ENCODE peak calls at places on chromosome 2, in nine cellular contexts. S, O, A, Q, T, I, Z, F and N are unnamed samples.

GRCh38 chr2:168719446-168719845 is 83.0 kb upstream of the NOSTRIN start:
- DNase-seq in F (no peak), O (no peak), T (no peak), Z (no peak), I (no peak), S (no peak), A (no peak), Q (no peak), N (no peak)

GRCh38 chr2:176768185-176768584 is 444.4 kb upstream of the HNRNPA3 start:
- DNase-seq in F (no peak), O (no peak), T (no peak), I (no peak), S (no peak), A (no peak), Z (no peak), Q (no peak), N (no peak)

GRCh38 chr2:240510513-240511210 is 47.1 kb downstream of the ANKMY1 start:
- DNase-seq in Q (no peak), Z (peak), A (no peak), T (no peak), O (no peak), F (no peak), I (no peak), S (no peak), N (no peak)

GRCh38 chr2:235900631-235901030 is 267.6 kb downstream of the GBX2 start:
- DNase-seq in Q (peak), Z (peak), S (no peak), T (no peak), I (no peak), F (no peak), O (no peak), A (no peak), N (no peak)

GRCh38 chr2:191155608-191156071 is 4.8 kb upstream of the STAT4 start:
- DNase-seq in I (peak), T (no peak), F (peak), S (no peak), Q (peak), O (peak), A (no peak), Z (peak), N (peak)

GRCh38 chr2:72681016-72681995 is 144.5 kb downstream of the EXOC6B start:
- DNase-seq in T (no peak), O (no peak), S (no peak), A (no peak), Q (peak), Z (no peak), I (no peak), F (no peak), N (peak)

GRCh38 chr2:50763776-50764175 is 268.2 kb downstream of the NRXN1 start:
- DNase-seq in Q (no peak), S (no peak), T (no peak), A (no peak), O (no peak), F (no peak), Z (no peak), I (no peak), N (no peak)

GRCh38 chr2:16049406-16049805 is 109.1 kb downstream of the MYCN start:
- DNase-seq in F (no peak), Q (no peak), O (no peak), Z (no peak), I (no peak), S (no peak), A (no peak), T (no peak), N (no peak)

GRCh38 chr2:53867773-53868172 is 8.0 kb upstream of the GPR75 start:
- DNase-seq in Z (no peak), O (no peak), T (no peak), A (no peak), Q (no peak), I (no peak), F (no peak), S (no peak), N (no peak)

GRCh38 chr2:28568533-28568932 is 72.7 kb downstream of the PLB1 start:
- DNase-seq in Q (no peak), A (no peak), O (no peak), T (no peak), S (no peak), Z (no peak), I (no peak), F (no peak), N (no peak)

GRCh38 chr2:224009605-224010330 is 29.3 kb downstream of the SERPINE2 start:
- DNase-seq in S (no peak), O (peak), Z (no peak), Q (peak), F (no peak), A (no peak), I (no peak), T (no peak), N (no peak)

GRCh38 chr2:26067186-26067974 is 33.5 kb downstream of the RAB10 start:
- DNase-seq in I (no peak), A (no peak), Q (no peak), O (no peak), F (no peak), S (no peak), T (no peak), Z (no peak), N (no peak)

GRCh38 chr2:157777425-157777824 is 98.7 kb downstream of the ACVR1 start:
- DNase-seq in Q (peak), A (peak), O (peak), I (no peak), Z (peak), S (peak), T (peak), F (peak), N (peak)

GRCh38 chr2:69798466-69798908 is 31.0 kb upstream of the GMCL1 start:
- DNase-seq in F (peak), T (peak), Z (no peak), I (peak), S (no peak), O (no peak), A (peak), Q (peak), N (no peak)